ENCODE peak calls at places on chromosome 15, in ten cellular contexts. S is NCI-H1436 treated with DMSO at 0.1 percent for 48 hours; K is SW480; R is HEK293T; L is neuronal stem cell; Q is left kidney; C is caudate nucleus; N is IMR-90; P is stimulated activated CD4-positive, alpha-beta T cell treated with anti-CD3 and anti-CD28 coated beads, TNF-alpha, amount 100 ng/mL, for 1 hour; Y is T-helper 9 cell. B is an unnamed sample.

GRCh38 chr15:88917764-88918163 is 4.6 kb upstream of the MFGE8 start:
- DNase-seq in S (no peak), K (no peak), R (no peak), L (no peak), Q (no peak), C (no peak), N (no peak), P (no peak), Y (no peak), B (no peak)

GRCh38 chr15:25346371-25346770 is 92.5 kb downstream of the UBE3A start:
- DNase-seq in S (no peak), K (no peak), R (no peak), L (no peak), Q (no peak), C (no peak), N (no peak), P (no peak), Y (no peak), B (no peak)

GRCh38 chr15:68596691-68597090 is 17.9 kb downstream of the CORO2B start:
- DNase-seq in S (no peak), K (no peak), R (no peak), L (no peak), Q (no peak), C (no peak), N (no peak), P (no peak), Y (no peak), B (no peak)

GRCh38 chr15:68298882-68299381 is 21.4 kb downstream of the FEM1B start:
- DNase-seq in S (no peak), K (no peak), R (no peak), L (no peak), Q (no peak), C (no peak), N (no peak), P (no peak), Y (no peak), B (no peak)

GRCh38 chr15:41801850-41802455 is 25.9 kb upstream of the JMJD7 start:
- DNase-seq in S (no peak), K (no peak), R (no peak), L (no peak), Q (no peak), C (no peak), N (peak; percentile 77), P (no peak), Y (no peak), B (no peak)

GRCh38 chr15:101127503-101128076 is 124.3 kb downstream of the CHSY1 start:
- DNase-seq in S (peak; percentile 67), K (no peak), R (peak; percentile 51), L (no peak), Q (peak; percentile 73), C (no peak), N (peak; percentile 98), P (no peak), Y (no peak), B (no peak)

GRCh38 chr15:51720201-51720995 is 17.1 kb downstream of the LYSMD2 start:
- DNase-seq in S (no peak), K (no peak), R (no peak), L (no peak), Q (no peak), C (no peak), N (no peak), P (no peak), Y (no peak), B (no peak)

GRCh38 chr15:37995461-37996347 is 61.3 kb downstream of the TMCO5A start:
- DNase-seq in S (no peak), K (peak; percentile 48), R (peak; percentile 15), L (peak; percentile 52), Q (peak; percentile 85), C (no peak), N (peak; percentile 75), P (no peak), Y (no peak), B (no peak)

B was measured in activated CD8-positive, alpha-beta memory T cell treated with anti-CD3 and anti-CD28 coated beads for 1 hour.